ENCODE peak calls at places on chromosome 15, in ten cellular contexts. One of them, this sample, is unnamed.

GRCh38 chr15:99014803-99015676 is 7.4 kb upstream of the PGPEP1L start:
- DNase-seq in hepatocyte: peak; percentile 84
- DNase-seq in breast epithelium: peak; percentile 80
- DNase-seq in lower lobe of right lung: peak; percentile 84
- DNase-seq in aorta: peak; percentile 88
- DNase-seq in uterus: peak; percentile 65
- DNase-seq in naive thymus-derived CD4-positive, alpha-beta T cell: peak; percentile 36
- DNase-seq in GM23338: peak; percentile 88
- DNase-seq in transverse colon: peak; percentile 47
- DNase-seq in lung: peak; percentile 71
- DNase-seq in this sample: peak; percentile 84

GRCh38 chr15:69524850-69525249 is 72.2 kb downstream of the RPLP1 start:
- DNase-seq in hepatocyte: no peak
- DNase-seq in breast epithelium: no peak
- DNase-seq in lower lobe of right lung: no peak
- DNase-seq in aorta: no peak
- DNase-seq in uterus: no peak
- DNase-seq in naive thymus-derived CD4-positive, alpha-beta T cell: no peak
- DNase-seq in GM23338: no peak
- DNase-seq in transverse colon: peak; percentile 28
- DNase-seq in lung: no peak
- DNase-seq in this sample: no peak

GRCh38 chr15:25737218-25737643 is 125.9 kb downstream of the ATP10A start:
- DNase-seq in hepatocyte: no peak
- DNase-seq in breast epithelium: no peak
- DNase-seq in lower lobe of right lung: no peak
- DNase-seq in aorta: peak; percentile 86
- DNase-seq in uterus: no peak
- DNase-seq in naive thymus-derived CD4-positive, alpha-beta T cell: no peak
- DNase-seq in GM23338: no peak
- DNase-seq in transverse colon: no peak
- DNase-seq in lung: no peak
- DNase-seq in this sample: no peak

GRCh38 chr15:81940467-81941451 is 105.1 kb downstream of the MEX3B start:
- DNase-seq in hepatocyte: no peak
- DNase-seq in breast epithelium: no peak
- DNase-seq in lower lobe of right lung: no peak
- DNase-seq in aorta: no peak
- DNase-seq in uterus: no peak
- DNase-seq in naive thymus-derived CD4-positive, alpha-beta T cell: no peak
- DNase-seq in GM23338: no peak
- DNase-seq in transverse colon: no peak
- DNase-seq in lung: no peak
- DNase-seq in this sample: no peak

GRCh38 chr15:61687651-61688050 is 372.6 kb downstream of the VPS13C start:
- DNase-seq in hepatocyte: no peak
- DNase-seq in breast epithelium: no peak
- DNase-seq in lower lobe of right lung: no peak
- DNase-seq in aorta: no peak
- DNase-seq in uterus: no peak
- DNase-seq in naive thymus-derived CD4-positive, alpha-beta T cell: no peak
- DNase-seq in GM23338: no peak
- DNase-seq in transverse colon: no peak
- DNase-seq in lung: no peak
- DNase-seq in this sample: no peak

GRCh38 chr15:49688135-49688790 is 67.4 kb downstream of the DTWD1 start:
- DNase-seq in hepatocyte: no peak
- DNase-seq in breast epithelium: no peak
- DNase-seq in lower lobe of right lung: no peak
- DNase-seq in aorta: no peak
- DNase-seq in uterus: no peak
- DNase-seq in naive thymus-derived CD4-positive, alpha-beta T cell: no peak
- DNase-seq in GM23338: no peak
- DNase-seq in transverse colon: no peak
- DNase-seq in lung: no peak
- DNase-seq in this sample: no peak

GRCh38 chr15:44719293-44719999 is 8.1 kb downstream of the B2M start:
- DNase-seq in hepatocyte: no peak
- DNase-seq in breast epithelium: no peak
- DNase-seq in lower lobe of right lung: no peak
- DNase-seq in aorta: no peak
- DNase-seq in uterus: no peak
- DNase-seq in naive thymus-derived CD4-positive, alpha-beta T cell: no peak
- DNase-seq in GM23338: peak; percentile 33
- DNase-seq in transverse colon: no peak
- DNase-seq in lung: no peak
- DNase-seq in this sample: no peak

GRCh38 chr15:55434989-55435825 is 26.9 kb downstream of the PIERCE2 start:
- DNase-seq in hepatocyte: peak; percentile 70
- DNase-seq in breast epithelium: no peak
- DNase-seq in lower lobe of right lung: no peak
- DNase-seq in aorta: no peak
- DNase-seq in uterus: no peak
- DNase-seq in naive thymus-derived CD4-positive, alpha-beta T cell: no peak
- DNase-seq in GM23338: peak; percentile 86
- DNase-seq in transverse colon: no peak
- DNase-seq in lung: no peak
- DNase-seq in this sample: no peak

GRCh38 chr15:98562361-98562791 is 86.0 kb upstream of the IGF1R start:
- DNase-seq in hepatocyte: no peak
- DNase-seq in breast epithelium: no peak
- DNase-seq in lower lobe of right lung: no peak
- DNase-seq in aorta: peak; percentile 79
- DNase-seq in uterus: no peak
- DNase-seq in naive thymus-derived CD4-positive, alpha-beta T cell: no peak
- DNase-seq in GM23338: no peak
- DNase-seq in transverse colon: peak; percentile 43
- DNase-seq in lung: no peak
- DNase-seq in this sample: no peak

GRCh38 chr15:92845109-92845508 is 55.0 kb upstream of the CHD2 start:
- DNase-seq in hepatocyte: peak; percentile 54
- DNase-seq in breast epithelium: no peak
- DNase-seq in lower lobe of right lung: no peak
- DNase-seq in aorta: no peak
- DNase-seq in uterus: no peak
- DNase-seq in naive thymus-derived CD4-positive, alpha-beta T cell: no peak
- DNase-seq in GM23338: no peak
- DNase-seq in transverse colon: no peak
- DNase-seq in lung: no peak
- DNase-seq in this sample: no peak

GRCh38 chr15:69531302-69532027 is 78.8 kb downstream of the RPLP1 start:
- DNase-seq in hepatocyte: no peak
- DNase-seq in breast epithelium: no peak
- DNase-seq in lower lobe of right lung: no peak
- DNase-seq in aorta: no peak
- DNase-seq in uterus: no peak
- DNase-seq in naive thymus-derived CD4-positive, alpha-beta T cell: no peak
- DNase-seq in GM23338: peak; percentile 68
- DNase-seq in transverse colon: no peak
- DNase-seq in lung: no peak
- DNase-seq in this sample: no peak

GRCh38 chr15:35090104-35090807 is 5.2 kb upstream of the NANOGP8 start:
- DNase-seq in hepatocyte: no peak
- DNase-seq in breast epithelium: no peak
- DNase-seq in lower lobe of right lung: no peak
- DNase-seq in aorta: no peak
- DNase-seq in uterus: no peak
- DNase-seq in naive thymus-derived CD4-positive, alpha-beta T cell: no peak
- DNase-seq in GM23338: no peak
- DNase-seq in transverse colon: no peak
- DNase-seq in lung: no peak
- DNase-seq in this sample: no peak

GRCh38 chr15:76431936-76432335 is 95.4 kb downstream of the ISL2 start:
- DNase-seq in hepatocyte: no peak
- DNase-seq in breast epithelium: no peak
- DNase-seq in lower lobe of right lung: no peak
- DNase-seq in aorta: no peak
- DNase-seq in uterus: no peak
- DNase-seq in naive thymus-derived CD4-positive, alpha-beta T cell: no peak
- DNase-seq in GM23338: peak; percentile 17
- DNase-seq in transverse colon: no peak
- DNase-seq in lung: no peak
- DNase-seq in this sample: no peak

GRCh38 chr15:96356494-96357455 is 26.3 kb downstream of the NR2F2 start:
- DNase-seq in hepatocyte: peak; percentile 83
- DNase-seq in breast epithelium: peak; percentile 84
- DNase-seq in lower lobe of right lung: peak; percentile 78
- DNase-seq in aorta: peak; percentile 96
- DNase-seq in uterus: peak; percentile 89
- DNase-seq in naive thymus-derived CD4-positive, alpha-beta T cell: peak; percentile 61
- DNase-seq in GM23338: peak; percentile 87
- DNase-seq in transverse colon: peak; percentile 83
- DNase-seq in lung: peak; percentile 78
- DNase-seq in this sample: peak; percentile 87

GRCh38 chr15:94910166-94910565 is 678.8 kb downstream of the MCTP2 start:
- DNase-seq in hepatocyte: no peak
- DNase-seq in breast epithelium: no peak
- DNase-seq in lower lobe of right lung: no peak
- DNase-seq in aorta: no peak
- DNase-seq in uterus: no peak
- DNase-seq in naive thymus-derived CD4-positive, alpha-beta T cell: no peak
- DNase-seq in GM23338: no peak
- DNase-seq in transverse colon: no peak
- DNase-seq in lung: no peak
- DNase-seq in this sample: no peak

GRCh38 chr15:36880913-36881290 is 219.4 kb downstream of the MEIS2 start:
- DNase-seq in hepatocyte: no peak
- DNase-seq in breast epithelium: no peak
- DNase-seq in lower lobe of right lung: no peak
- DNase-seq in aorta: no peak
- DNase-seq in uterus: no peak
- DNase-seq in naive thymus-derived CD4-positive, alpha-beta T cell: no peak
- DNase-seq in GM23338: no peak
- DNase-seq in transverse colon: no peak
- DNase-seq in lung: no peak
- DNase-seq in this sample: no peak

GRCh38 chr15:101193781-101194180 is 58.1 kb downstream of the CHSY1 start:
- DNase-seq in hepatocyte: no peak
- DNase-seq in breast epithelium: no peak
- DNase-seq in lower lobe of right lung: no peak
- DNase-seq in aorta: no peak
- DNase-seq in uterus: no peak
- DNase-seq in naive thymus-derived CD4-positive, alpha-beta T cell: no peak
- DNase-seq in GM23338: no peak
- DNase-seq in transverse colon: no peak
- DNase-seq in lung: no peak
- DNase-seq in this sample: no peak
- H3K4me1 ChIP-seq in hepatocyte: peaks cover 20% of the 10 kb centered on the region
- H3K4me1 ChIP-seq in breast epithelium: peaks cover 21% of the 10 kb centered on the region
- H3K4me1 ChIP-seq in lower lobe of right lung: peaks cover 59% of the 10 kb centered on the region
- H3K4me1 ChIP-seq in aorta: no peaks in the 10 kb centered on the region
- H3K4me1 ChIP-seq in uterus: peaks cover 8% of the 10 kb centered on the region
- H3K4me1 ChIP-seq in naive thymus-derived CD4-positive, alpha-beta T cell: peaks cover 24% of the 10 kb centered on the region
- H3K4me1 ChIP-seq in GM23338: peaks cover 45% of the 10 kb centered on the region
- H3K4me1 ChIP-seq in transverse colon: peaks cover 54% of the 10 kb centered on the region
- H3K4me1 ChIP-seq in lung: peaks cover 26% of the 10 kb centered on the region
- H3K4me1 ChIP-seq in this sample: peaks cover 98% of the 10 kb centered on the region

GRCh38 chr15:50880651-50881114 is 27.8 kb upstream of the AP4E1 start:
- DNase-seq in hepatocyte: no peak
- DNase-seq in breast epithelium: no peak
- DNase-seq in lower lobe of right lung: no peak
- DNase-seq in aorta: no peak
- DNase-seq in uterus: no peak
- DNase-seq in naive thymus-derived CD4-positive, alpha-beta T cell: no peak
- DNase-seq in GM23338: no peak
- DNase-seq in transverse colon: no peak
- DNase-seq in lung: no peak
- DNase-seq in this sample: no peak
- H3K4me1 ChIP-seq in hepatocyte: no peaks in the 10 kb centered on the region
- H3K4me1 ChIP-seq in breast epithelium: peaks cover 3% of the 10 kb centered on the region
- H3K4me1 ChIP-seq in lower lobe of right lung: peaks cover 22% of the 10 kb centered on the region
- H3K4me1 ChIP-seq in aorta: peaks cover 3% of the 10 kb centered on the region
- H3K4me1 ChIP-seq in uterus: no peaks in the 10 kb centered on the region
- H3K4me1 ChIP-seq in naive thymus-derived CD4-positive, alpha-beta T cell: peaks cover 5% of the 10 kb centered on the region
- H3K4me1 ChIP-seq in GM23338: no peaks in the 10 kb centered on the region
- H3K4me1 ChIP-seq in transverse colon: peaks cover 28% of the 10 kb centered on the region
- H3K4me1 ChIP-seq in lung: peaks cover 1% of the 10 kb centered on the region
- H3K4me1 ChIP-seq in this sample: no peaks in the 10 kb centered on the region

GRCh38 chr15:57220220-57220619 is 156.1 kb upstream of the CGNL1 start:
- DNase-seq in hepatocyte: peak; percentile 23
- DNase-seq in breast epithelium: no peak
- DNase-seq in lower lobe of right lung: no peak
- DNase-seq in aorta: no peak
- DNase-seq in uterus: no peak
- DNase-seq in naive thymus-derived CD4-positive, alpha-beta T cell: no peak
- DNase-seq in GM23338: no peak
- DNase-seq in transverse colon: no peak
- DNase-seq in lung: no peak
- DNase-seq in this sample: no peak
- H3K4me1 ChIP-seq in hepatocyte: peaks cover 30% of the 10 kb centered on the region
- H3K4me1 ChIP-seq in breast epithelium: peaks cover 6% of the 10 kb centered on the region
- H3K4me1 ChIP-seq in lower lobe of right lung: peaks cover 24% of the 10 kb centered on the region
- H3K4me1 ChIP-seq in aorta: peaks cover 3% of the 10 kb centered on the region
- H3K4me1 ChIP-seq in uterus: peaks cover 22% of the 10 kb centered on the region
- H3K4me1 ChIP-seq in naive thymus-derived CD4-positive, alpha-beta T cell: no peaks in the 10 kb centered on the region
- H3K4me1 ChIP-seq in GM23338: peaks cover 43% of the 10 kb centered on the region
- H3K4me1 ChIP-seq in transverse colon: peaks cover 32% of the 10 kb centered on the region
- H3K4me1 ChIP-seq in lung: no peaks in the 10 kb centered on the region
- H3K4me1 ChIP-seq in this sample: peaks cover 27% of the 10 kb centered on the region

GRCh38 chr15:59647085-59647484 is 10.2 kb downstream of the GTF2A2 start:
- DNase-seq in hepatocyte: no peak
- DNase-seq in breast epithelium: no peak
- DNase-seq in lower lobe of right lung: no peak
- DNase-seq in aorta: no peak
- DNase-seq in uterus: no peak
- DNase-seq in naive thymus-derived CD4-positive, alpha-beta T cell: no peak
- DNase-seq in GM23338: no peak
- DNase-seq in transverse colon: no peak
- DNase-seq in lung: no peak
- DNase-seq in this sample: no peak

GRCh38 chr15:59649603-59650002 is 7.7 kb downstream of the GTF2A2 start:
- DNase-seq in hepatocyte: no peak
- DNase-seq in breast epithelium: no peak
- DNase-seq in lower lobe of right lung: no peak
- DNase-seq in aorta: no peak
- DNase-seq in uterus: no peak
- DNase-seq in naive thymus-derived CD4-positive, alpha-beta T cell: no peak
- DNase-seq in GM23338: no peak
- DNase-seq in transverse colon: no peak
- DNase-seq in lung: no peak
- DNase-seq in this sample: no peak

GRCh38 chr15:59644757-59645156 is 12.6 kb downstream of the GTF2A2 start:
- DNase-seq in hepatocyte: no peak
- DNase-seq in breast epithelium: no peak
- DNase-seq in lower lobe of right lung: no peak
- DNase-seq in aorta: no peak
- DNase-seq in uterus: no peak
- DNase-seq in naive thymus-derived CD4-positive, alpha-beta T cell: no peak
- DNase-seq in GM23338: no peak
- DNase-seq in transverse colon: no peak
- DNase-seq in lung: no peak
- DNase-seq in this sample: no peak

GRCh38 chr15:59642351-59642750 is 15.0 kb downstream of the GTF2A2 start:
- DNase-seq in hepatocyte: no peak
- DNase-seq in breast epithelium: no peak
- DNase-seq in lower lobe of right lung: no peak
- DNase-seq in aorta: no peak
- DNase-seq in uterus: no peak
- DNase-seq in naive thymus-derived CD4-positive, alpha-beta T cell: no peak
- DNase-seq in GM23338: no peak
- DNase-seq in transverse colon: no peak
- DNase-seq in lung: no peak
- DNase-seq in this sample: no peak

GRCh38 chr15:59646271-59646670 is 11.0 kb downstream of the GTF2A2 start:
- DNase-seq in hepatocyte: no peak
- DNase-seq in breast epithelium: no peak
- DNase-seq in lower lobe of right lung: no peak
- DNase-seq in aorta: no peak
- DNase-seq in uterus: no peak
- DNase-seq in naive thymus-derived CD4-positive, alpha-beta T cell: no peak
- DNase-seq in GM23338: no peak
- DNase-seq in transverse colon: no peak
- DNase-seq in lung: no peak
- DNase-seq in this sample: no peak
- H3K4me1 ChIP-seq in hepatocyte: no peaks in the 10 kb centered on the region
- H3K4me1 ChIP-seq in breast epithelium: no peaks in the 10 kb centered on the region
- H3K4me1 ChIP-seq in lower lobe of right lung: no peaks in the 10 kb centered on the region
- H3K4me1 ChIP-seq in aorta: no peaks in the 10 kb centered on the region
- H3K4me1 ChIP-seq in uterus: no peaks in the 10 kb centered on the region
- H3K4me1 ChIP-seq in naive thymus-derived CD4-positive, alpha-beta T cell: no peaks in the 10 kb centered on the region
- H3K4me1 ChIP-seq in GM23338: no peaks in the 10 kb centered on the region
- H3K4me1 ChIP-seq in transverse colon: peaks cover 4% of the 10 kb centered on the region
- H3K4me1 ChIP-seq in lung: no peaks in the 10 kb centered on the region
- H3K4me1 ChIP-seq in this sample: no peaks in the 10 kb centered on the region